ENCODE peak calls at places on chromosomes 1 and 21, in six cellular contexts. One of them, this sample, is unnamed.

GRCh38 chr1:240287722-240288121 is 196.0 kb downstream of the FMN2 start:
- DNase-seq in activated gamma-delta T cell treated with anti-CD3 and anti-CD28 coated beads, Interleukin-2, amount 50 U/mL, for 16 hours: no peak
- DNase-seq in activated CD4-positive, alpha-beta T cell treated with anti-CD3 and anti-CD28 coated beads, Interleukin-2, amount 50 U/mL, for 24 hours: no peak
- DNase-seq in NCI-H1417: no peak
- DNase-seq in SHP77 treated with DMSO at 0.1 percent for 48 hours: no peak
- DNase-seq in pancreas: no peak
- DNase-seq in this sample: no peak

GRCh38 chr1:215606564-215607168 is 39.6 kb downstream of the KCTD3 start:
- DNase-seq in activated gamma-delta T cell treated with anti-CD3 and anti-CD28 coated beads, Interleukin-2, amount 50 U/mL, for 16 hours: no peak
- DNase-seq in activated CD4-positive, alpha-beta T cell treated with anti-CD3 and anti-CD28 coated beads, Interleukin-2, amount 50 U/mL, for 24 hours: no peak
- DNase-seq in NCI-H1417: no peak
- DNase-seq in SHP77 treated with DMSO at 0.1 percent for 48 hours: no peak
- DNase-seq in pancreas: no peak
- DNase-seq in this sample: no peak

GRCh38 chr1:211331011-211331709 is 4.5 kb downstream of the TRAF5 start:
- DNase-seq in activated gamma-delta T cell treated with anti-CD3 and anti-CD28 coated beads, Interleukin-2, amount 50 U/mL, for 16 hours: no peak
- DNase-seq in activated CD4-positive, alpha-beta T cell treated with anti-CD3 and anti-CD28 coated beads, Interleukin-2, amount 50 U/mL, for 24 hours: no peak
- DNase-seq in NCI-H1417: no peak
- DNase-seq in SHP77 treated with DMSO at 0.1 percent for 48 hours: no peak
- DNase-seq in pancreas: no peak
- DNase-seq in this sample: no peak

GRCh38 chr1:30782361-30783243 is 25.0 kb upstream of the LAPTM5 start:
- DNase-seq in activated gamma-delta T cell treated with anti-CD3 and anti-CD28 coated beads, Interleukin-2, amount 50 U/mL, for 16 hours: peak
- DNase-seq in activated CD4-positive, alpha-beta T cell treated with anti-CD3 and anti-CD28 coated beads, Interleukin-2, amount 50 U/mL, for 24 hours: peak
- DNase-seq in NCI-H1417: peak
- DNase-seq in SHP77 treated with DMSO at 0.1 percent for 48 hours: peak
- DNase-seq in pancreas: peak
- DNase-seq in this sample: peak

GRCh38 chr1:8533124-8533523 is 215.2 kb downstream of the SLC45A1 start:
- DNase-seq in activated gamma-delta T cell treated with anti-CD3 and anti-CD28 coated beads, Interleukin-2, amount 50 U/mL, for 16 hours: no peak
- DNase-seq in activated CD4-positive, alpha-beta T cell treated with anti-CD3 and anti-CD28 coated beads, Interleukin-2, amount 50 U/mL, for 24 hours: no peak
- DNase-seq in NCI-H1417: no peak
- DNase-seq in SHP77 treated with DMSO at 0.1 percent for 48 hours: no peak
- DNase-seq in pancreas: no peak
- DNase-seq in this sample: no peak

GRCh38 chr1:67997746-67998145 is 52.7 kb downstream of the DIRAS3 start:
- DNase-seq in activated gamma-delta T cell treated with anti-CD3 and anti-CD28 coated beads, Interleukin-2, amount 50 U/mL, for 16 hours: no peak
- DNase-seq in activated CD4-positive, alpha-beta T cell treated with anti-CD3 and anti-CD28 coated beads, Interleukin-2, amount 50 U/mL, for 24 hours: no peak
- DNase-seq in NCI-H1417: no peak
- DNase-seq in SHP77 treated with DMSO at 0.1 percent for 48 hours: no peak
- DNase-seq in pancreas: no peak
- DNase-seq in this sample: no peak

GRCh38 chr1:153697191-153697872 is 18.8 kb downstream of the NPR1 start:
- DNase-seq in activated gamma-delta T cell treated with anti-CD3 and anti-CD28 coated beads, Interleukin-2, amount 50 U/mL, for 16 hours: no peak
- DNase-seq in activated CD4-positive, alpha-beta T cell treated with anti-CD3 and anti-CD28 coated beads, Interleukin-2, amount 50 U/mL, for 24 hours: no peak
- DNase-seq in NCI-H1417: no peak
- DNase-seq in SHP77 treated with DMSO at 0.1 percent for 48 hours: no peak
- DNase-seq in pancreas: no peak
- DNase-seq in this sample: peak

GRCh38 chr1:64199154-64199553 is 4.3 kb upstream of the UBE2U start:
- DNase-seq in activated gamma-delta T cell treated with anti-CD3 and anti-CD28 coated beads, Interleukin-2, amount 50 U/mL, for 16 hours: no peak
- DNase-seq in activated CD4-positive, alpha-beta T cell treated with anti-CD3 and anti-CD28 coated beads, Interleukin-2, amount 50 U/mL, for 24 hours: no peak
- DNase-seq in NCI-H1417: no peak
- DNase-seq in SHP77 treated with DMSO at 0.1 percent for 48 hours: no peak
- DNase-seq in pancreas: no peak
- DNase-seq in this sample: no peak

GRCh38 chr21:44726803-44727202 is 15.4 kb upstream of the TSPEAR start:
- DNase-seq in activated gamma-delta T cell treated with anti-CD3 and anti-CD28 coated beads, Interleukin-2, amount 50 U/mL, for 16 hours: no peak
- DNase-seq in activated CD4-positive, alpha-beta T cell treated with anti-CD3 and anti-CD28 coated beads, Interleukin-2, amount 50 U/mL, for 24 hours: no peak
- DNase-seq in NCI-H1417: no peak
- DNase-seq in SHP77 treated with DMSO at 0.1 percent for 48 hours: no peak
- DNase-seq in pancreas: no peak
- DNase-seq in this sample: no peak

GRCh38 chr21:41133896-41134522 is 34.0 kb upstream of the BACE2 start:
- DNase-seq in activated gamma-delta T cell treated with anti-CD3 and anti-CD28 coated beads, Interleukin-2, amount 50 U/mL, for 16 hours: no peak
- DNase-seq in activated CD4-positive, alpha-beta T cell treated with anti-CD3 and anti-CD28 coated beads, Interleukin-2, amount 50 U/mL, for 24 hours: no peak
- DNase-seq in NCI-H1417: peak
- DNase-seq in SHP77 treated with DMSO at 0.1 percent for 48 hours: no peak
- DNase-seq in pancreas: no peak
- DNase-seq in this sample: no peak

GRCh38 chr1:183719289-183719688 is 66.2 kb upstream of the APOBEC4 start:
- DNase-seq in activated gamma-delta T cell treated with anti-CD3 and anti-CD28 coated beads, Interleukin-2, amount 50 U/mL, for 16 hours: no peak
- DNase-seq in activated CD4-positive, alpha-beta T cell treated with anti-CD3 and anti-CD28 coated beads, Interleukin-2, amount 50 U/mL, for 24 hours: no peak
- DNase-seq in NCI-H1417: no peak
- DNase-seq in SHP77 treated with DMSO at 0.1 percent for 48 hours: no peak
- DNase-seq in pancreas: no peak
- DNase-seq in this sample: no peak

GRCh38 chr1:45095450-45095849 is 83.4 kb downstream of the UROD start:
- DNase-seq in activated gamma-delta T cell treated with anti-CD3 and anti-CD28 coated beads, Interleukin-2, amount 50 U/mL, for 16 hours: no peak
- DNase-seq in activated CD4-positive, alpha-beta T cell treated with anti-CD3 and anti-CD28 coated beads, Interleukin-2, amount 50 U/mL, for 24 hours: no peak
- DNase-seq in NCI-H1417: no peak
- DNase-seq in SHP77 treated with DMSO at 0.1 percent for 48 hours: no peak
- DNase-seq in pancreas: no peak
- DNase-seq in this sample: no peak

GRCh38 chr1:36175137-36176095 is 19.5 kb downstream of the MAP7D1 start:
- DNase-seq in activated gamma-delta T cell treated with anti-CD3 and anti-CD28 coated beads, Interleukin-2, amount 50 U/mL, for 16 hours: no peak
- DNase-seq in activated CD4-positive, alpha-beta T cell treated with anti-CD3 and anti-CD28 coated beads, Interleukin-2, amount 50 U/mL, for 24 hours: no peak
- DNase-seq in NCI-H1417: peak
- DNase-seq in SHP77 treated with DMSO at 0.1 percent for 48 hours: peak
- DNase-seq in pancreas: peak
- DNase-seq in this sample: no peak

GRCh38 chr1:244217711-244218110 is 166.6 kb downstream of the ZBTB18 start:
- DNase-seq in activated gamma-delta T cell treated with anti-CD3 and anti-CD28 coated beads, Interleukin-2, amount 50 U/mL, for 16 hours: no peak
- DNase-seq in activated CD4-positive, alpha-beta T cell treated with anti-CD3 and anti-CD28 coated beads, Interleukin-2, amount 50 U/mL, for 24 hours: no peak
- DNase-seq in NCI-H1417: no peak
- DNase-seq in SHP77 treated with DMSO at 0.1 percent for 48 hours: no peak
- DNase-seq in pancreas: no peak
- DNase-seq in this sample: no peak

GRCh38 chr1:163084330-163084729 is 15.2 kb downstream of the RGS4 start:
- DNase-seq in activated gamma-delta T cell treated with anti-CD3 and anti-CD28 coated beads, Interleukin-2, amount 50 U/mL, for 16 hours: no peak
- DNase-seq in activated CD4-positive, alpha-beta T cell treated with anti-CD3 and anti-CD28 coated beads, Interleukin-2, amount 50 U/mL, for 24 hours: no peak
- DNase-seq in NCI-H1417: no peak
- DNase-seq in SHP77 treated with DMSO at 0.1 percent for 48 hours: no peak
- DNase-seq in pancreas: no peak
- DNase-seq in this sample: no peak

GRCh38 chr1:86416343-86416742 is 7.6 kb upstream of the CLCA2 start:
- DNase-seq in activated gamma-delta T cell treated with anti-CD3 and anti-CD28 coated beads, Interleukin-2, amount 50 U/mL, for 16 hours: no peak
- DNase-seq in activated CD4-positive, alpha-beta T cell treated with anti-CD3 and anti-CD28 coated beads, Interleukin-2, amount 50 U/mL, for 24 hours: no peak
- DNase-seq in NCI-H1417: no peak
- DNase-seq in SHP77 treated with DMSO at 0.1 percent for 48 hours: no peak
- DNase-seq in pancreas: no peak
- DNase-seq in this sample: no peak

This sample was measured in ovary.